ENCODE peak calls at places on chromosome 10, in five cellular contexts. F is AG09319, L is body of pancreas, P is COR-L47, K is NT2/D1. X is an unnamed sample.

GRCh38 chr10:69642747-69643146 is 12.7 kb downstream of the FAM241B start:
- DNase-seq in K (no peak), F (no peak), P (no peak), L (no peak), X (no peak)

GRCh38 chr10:79193694-79194382 is 125.1 kb downstream of the ZMIZ1 start:
- DNase-seq in K (no peak), P (no peak), F (no peak), L (no peak), X (no peak)

GRCh38 chr10:35127289-35127891 is 744 bp downstream of the CREM start:
- DNase-seq in K (peak), L (peak), F (peak), P (no peak), X (no peak)

GRCh38 chr10:5629789-5630436 is 36.5 kb downstream of the ASB13 start:
- DNase-seq in P (peak), K (peak), F (peak), L (peak), X (peak)

GRCh38 chr10:2619927-2620326 is 447.4 kb upstream of the PFKP start:
- DNase-seq in F (no peak), K (no peak), L (no peak), P (no peak), X (peak)

GRCh38 chr10:29851241-29851640 is 208.1 kb downstream of the JCAD start:
- DNase-seq in K (no peak), L (no peak), P (no peak), F (no peak), X (no peak)

GRCh38 chr10:29619273-29619672 is 15.5 kb downstream of the SVIL start:
- DNase-seq in K (no peak), L (no peak), P (no peak), F (peak), X (no peak)

GRCh38 chr10:57806675-57807074 is 461.0 kb downstream of the IPMK start:
- DNase-seq in P (no peak), F (no peak), K (no peak), L (no peak), X (no peak)

GRCh38 chr10:48658243-48658888 is 26.3 kb upstream of the WDFY4 start:
- DNase-seq in L (peak), F (no peak), P (peak), K (peak), X (peak)

GRCh38 chr10:119060107-119060506 is 20.5 kb downstream of the EIF3A start:
- DNase-seq in F (no peak), L (no peak), K (no peak), P (no peak), X (no peak)

GRCh38 chr10:515674-516073 is 173.8 kb downstream of the DIP2C start:
- DNase-seq in F (no peak), K (no peak), P (no peak), L (no peak), X (no peak)

GRCh38 chr10:95415631-95416031 is 124.8 kb upstream of the PDLIM1 start:
- DNase-seq in P (no peak), L (no peak), F (no peak), K (no peak), X (no peak)

GRCh38 chr10:74634995-74635536 is 191.3 kb upstream of the KAT6B start:
- DNase-seq in K (no peak), L (no peak), P (no peak), F (no peak), X (no peak)